ENCODE peak calls at places on chromosomes 6 and 20, in five cellular contexts. R is GM23338, C is retinal pigment epithelial cell, T is Panc1, N is stomach. X is an unnamed sample.
A peak's percentile ranks its signal among the peaks of the same experiment; 100 is the strongest.

GRCh38 chr6:2999005-2999620 is 581 bp upstream of the NQO2 start:
- DNase-seq in R (no peak), C (no peak), T (no peak), N (peak; percentile 67), X (peak; percentile 66)

GRCh38 chr20:20466341-20466879 is 98.5 kb downstream of the INSM1 start:
- DNase-seq in R (no peak), C (no peak), T (no peak), N (no peak), X (peak; percentile 92)

GRCh38 chr20:51318058-51318960 is 224.2 kb downstream of the NFATC2 start:
- DNase-seq in R (peak; percentile 93), C (no peak), T (no peak), N (peak; percentile 60), X (peak; percentile 13)

GRCh38 chr20:11687546-11688292 is 230.0 kb upstream of the BTBD3 start:
- DNase-seq in R (no peak), C (no peak), T (no peak), N (no peak), X (no peak)

GRCh38 chr6:105024803-105025202 is 67.9 kb downstream of the LIN28B start:
- DNase-seq in R (peak; percentile 74), C (no peak), T (no peak), N (no peak), X (no peak)

GRCh38 chr20:58471161-58471834 is 43.9 kb downstream of the APCDD1L start:
- DNase-seq in R (no peak), C (no peak), T (no peak), N (no peak), X (peak; percentile 84)

GRCh38 chr6:104705095-104705707 is 154.5 kb downstream of the HACE1 start:
- DNase-seq in R (no peak), C (no peak), T (peak; percentile 10), N (no peak), X (peak; percentile 73)

GRCh38 chr6:139857143-139857542 is 482.7 kb upstream of the CITED2 start:
- DNase-seq in R (no peak), C (no peak), T (no peak), N (no peak), X (no peak)

GRCh38 chr20:7161690-7162089 is 394.2 kb downstream of the BMP2 start:
- DNase-seq in R (peak; percentile 56), C (no peak), T (no peak), N (no peak), X (peak; percentile 36)

GRCh38 chr6:163355471-163355991 is 59.0 kb upstream of the QKI start:
- DNase-seq in R (no peak), C (peak; percentile 21), T (no peak), N (no peak), X (peak; percentile 76)

GRCh38 chr20:22339091-22339881 is 245.1 kb downstream of the FOXA2 start:
- DNase-seq in R (peak; percentile 92), C (peak; percentile 9), T (peak; percentile 84), N (no peak), X (peak; percentile 88)

GRCh38 chr6:16989382-16989781 is 112.5 kb upstream of the STMND1 start:
- DNase-seq in R (no peak), C (no peak), T (no peak), N (no peak), X (no peak)
- TF ChIP-seq CTCF in R (no peak), C (no peak), T (no peak), N (no peak), X (no peak)

GRCh38 chr6:30447237-30447636 is 42.1 kb upstream of the HLA-E start:
- DNase-seq in R (peak; percentile 92), C (no peak), T (no peak), N (no peak), X (no peak)
- TF ChIP-seq CTCF in R (peak; percentile 63), C (peak; percentile 40), T (peak; percentile 35), N (no peak), X (no peak)

GRCh38 chr20:62428396-62429160 is 1.2 kb upstream of the RBBP8NL start:
- DNase-seq in R (no peak), C (no peak), T (no peak), N (no peak), X (no peak)
- TF ChIP-seq CTCF in R (no peak), C (no peak), T (no peak), N (no peak), X (no peak)

DNA sequence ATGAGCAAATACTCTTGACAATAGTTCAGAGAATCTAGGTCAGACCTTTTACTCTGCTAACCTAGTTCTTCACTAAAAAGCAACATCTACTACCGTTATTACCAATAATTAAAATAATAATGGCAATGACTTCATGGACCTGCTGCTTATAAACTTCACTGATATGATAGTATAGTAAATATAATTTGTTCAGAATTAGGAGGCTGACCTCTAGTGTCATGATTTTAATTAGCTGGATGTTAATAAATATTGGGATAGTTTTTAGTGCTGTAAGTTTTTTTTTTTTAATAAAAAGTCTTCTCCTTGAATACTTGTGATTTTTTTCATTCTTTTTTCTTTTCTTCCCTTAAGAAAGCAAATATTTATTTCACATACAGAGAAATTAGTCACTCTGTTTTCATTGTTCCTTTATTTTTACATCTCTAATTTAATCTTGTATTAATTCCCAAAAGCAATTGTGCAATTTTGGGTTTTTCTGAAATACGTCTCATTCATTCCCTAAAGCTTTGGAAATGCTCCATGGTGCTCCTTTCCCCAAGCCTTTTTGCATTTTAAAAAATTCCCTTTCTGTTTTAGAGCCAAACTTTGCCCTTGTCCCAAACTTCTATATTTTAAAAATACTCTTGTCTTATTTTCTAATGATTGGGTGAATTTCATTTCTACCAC is 46.6 kb upstream of the UST start:
- DNase-seq in R (no peak), C (no peak), T (no peak), N (no peak), X (peak; percentile 87)
- TF ChIP-seq CTCF in R (no peak), C (no peak), T (no peak), N (no peak), X (no peak)

GRCh38 chr6:50087231-50087954 is 37.7 kb upstream of the DEFB112 start:
- DNase-seq in R (peak; percentile 36), C (peak; percentile 80), T (no peak), N (no peak), X (peak; percentile 8)
- TF ChIP-seq CTCF in R (peak; percentile 50), C (peak; percentile 46), T (no peak), N (no peak), X (no peak)

GRCh38 chr6:55014321-55015088 is 159.8 kb upstream of the HCRTR2 start:
- DNase-seq in R (no peak), C (no peak), T (peak; percentile 38), N (no peak), X (no peak)

GRCh38 chr6:55009114-55009513 is 162.5 kb downstream of the FAM83B start:
- DNase-seq in R (peak; percentile 23), C (no peak), T (no peak), N (no peak), X (no peak)

GRCh38 chr6:55012454-55012853 is 161.9 kb upstream of the HCRTR2 start:
- DNase-seq in R (no peak), C (no peak), T (no peak), N (no peak), X (no peak)

GRCh38 chr6:55016261-55016660 is 158.1 kb upstream of the HCRTR2 start:
- DNase-seq in R (no peak), C (no peak), T (no peak), N (no peak), X (no peak)

DNA sequence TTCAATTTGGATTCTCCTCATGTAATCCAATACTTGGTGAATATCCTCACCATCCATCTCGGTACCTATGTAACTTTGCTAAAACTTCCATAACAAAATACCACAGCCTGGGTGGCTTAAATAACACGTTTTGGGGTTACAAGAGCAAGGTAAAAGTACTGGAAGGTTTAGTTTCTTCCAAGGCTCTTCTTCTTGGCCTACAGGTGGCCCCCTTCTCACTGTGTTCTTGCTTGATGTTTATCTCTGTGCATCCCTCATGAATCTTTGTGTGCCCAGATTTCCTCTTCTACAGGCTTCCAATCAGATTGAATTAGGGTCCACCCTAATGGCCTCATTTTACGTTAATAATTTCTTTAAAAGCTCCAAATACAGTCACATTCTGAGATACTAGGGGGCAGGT is 163.3 kb upstream of the HCRTR2 start:
- DNase-seq in R (peak; percentile 46), C (no peak), T (no peak), N (no peak), X (no peak)
- TF ChIP-seq CTCF in R (peak; percentile 61), C (no peak), T (no peak), N (no peak), X (no peak)

DNA sequence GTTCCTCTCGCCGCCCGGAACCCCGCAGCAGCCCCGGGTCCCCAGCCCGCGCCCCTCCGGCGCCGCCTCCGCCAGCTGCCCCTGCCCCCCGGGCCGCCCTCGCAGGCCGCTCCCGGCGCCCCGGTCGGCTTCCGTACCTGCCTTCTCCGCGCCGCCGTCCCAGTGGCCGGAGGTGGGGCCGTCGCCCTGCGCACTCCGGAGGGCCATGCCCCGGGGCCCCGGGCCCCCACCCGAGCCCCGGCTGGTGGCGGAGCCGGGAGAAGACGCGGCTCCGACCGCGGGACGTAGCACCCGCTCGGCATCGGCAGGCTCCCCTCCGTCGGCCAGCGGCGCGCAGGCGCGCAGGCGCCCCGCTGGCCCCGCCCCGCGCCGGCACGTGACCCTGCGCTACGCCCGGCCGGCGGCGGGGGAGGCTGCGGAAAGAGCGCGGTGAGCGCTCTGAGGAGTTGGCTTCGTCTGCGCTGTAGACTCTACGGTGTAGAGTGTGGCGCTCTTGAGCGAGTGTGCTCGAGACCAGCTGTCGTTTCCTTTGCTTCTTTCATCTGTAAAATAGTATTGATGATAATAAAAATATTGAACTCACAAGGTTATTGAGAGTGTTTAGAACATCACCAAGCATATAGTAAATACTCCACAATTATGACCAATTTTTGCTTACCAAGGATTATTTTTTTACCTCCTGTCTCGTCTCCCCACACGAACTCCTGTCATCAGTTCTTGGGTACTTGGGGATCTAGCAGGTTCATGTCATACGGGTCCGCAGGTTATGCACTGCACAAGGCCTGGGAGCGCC is at the start of gene TBC1D20:
- DNase-seq in R (peak; percentile 92), C (peak; percentile 43), T (peak; percentile 48), N (peak; percentile 88), X (peak; percentile 84)
- TF ChIP-seq CTCF in R (peak; percentile 39), C (peak; percentile 32), T (peak; percentile 50), N (no peak), X (peak; percentile 27)

DNA sequence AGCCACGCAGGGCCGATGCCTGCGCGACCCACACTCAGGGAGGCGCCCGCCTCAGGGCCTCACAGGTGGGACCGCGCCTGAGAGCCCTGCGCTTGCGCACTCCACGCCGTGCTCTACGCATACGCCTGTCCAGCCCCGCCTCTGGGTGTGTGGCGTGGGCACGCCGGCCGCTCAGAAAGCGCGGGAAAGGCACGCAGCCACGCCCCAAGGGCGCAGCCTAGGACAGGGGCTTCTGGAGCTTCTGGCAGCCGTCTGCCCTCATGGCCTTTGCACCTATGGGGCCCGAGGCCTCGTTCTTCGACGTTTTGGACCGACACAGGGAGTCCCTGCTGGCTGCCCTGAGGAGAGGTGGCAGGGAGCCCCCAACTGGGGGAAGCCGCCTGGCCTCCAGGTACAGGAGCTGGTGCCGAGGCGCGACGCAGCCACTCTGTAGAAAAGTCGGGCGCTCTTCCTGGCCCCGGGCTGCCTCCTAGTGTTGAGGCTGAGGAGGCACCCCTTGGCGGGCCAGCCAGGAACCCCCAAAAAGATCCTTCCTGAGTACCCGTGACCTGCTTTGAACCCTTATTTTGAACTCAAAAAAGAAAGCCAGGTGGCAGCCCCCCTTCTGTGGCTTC is at the start of gene SPO11:
- DNase-seq in R (peak; percentile 91), C (no peak), T (no peak), N (no peak), X (no peak)
- TF ChIP-seq CTCF in R (peak; percentile 83), C (peak; percentile 21), T (peak; percentile 56), N (no peak), X (no peak)

X was measured in fibroblast of the aortic adventitia.